ENCODE peak calls at places on chromosome 2, in eight cellular contexts. F, C, T, W, P, N, D and Z are unnamed samples.

GRCh38 chr2:40224321-40224720 is 227.6 kb downstream of the SLC8A1 start:
- DNase-seq in F (no peak), C (no peak), T (no peak), W (peak), P (no peak), N (no peak), D (no peak), Z (no peak)

GRCh38 chr2:85737481-85737880 is 16.3 kb upstream of the ATOH8 start:
- DNase-seq in F (peak), C (peak), T (no peak), W (peak), P (no peak), N (peak), D (no peak), Z (no peak)

GRCh38 chr2:213214209-213214608 is 62.8 kb upstream of the IKZF2 start:
- DNase-seq in F (no peak), C (no peak), T (no peak), W (no peak), P (no peak), N (no peak), D (no peak), Z (no peak)

GRCh38 chr2:143463717-143464116 is 334.5 kb downstream of the ARHGAP15 start:
- DNase-seq in F (no peak), C (no peak), T (no peak), W (no peak), P (no peak), N (no peak), D (no peak), Z (no peak)

GRCh38 chr2:41926614-41927580 is 120.9 kb upstream of the PKDCC start:
- DNase-seq in F (no peak), C (peak), T (no peak), W (peak), P (no peak), N (no peak), D (no peak), Z (no peak)

GRCh38 chr2:47309472-47309951 is 93.4 kb upstream of the MSH2 start:
- DNase-seq in F (no peak), C (no peak), T (no peak), W (no peak), P (no peak), N (no peak), D (no peak), Z (no peak)

GRCh38 chr2:154324601-154325000 is 373.9 kb upstream of the KCNJ3 start:
- DNase-seq in F (no peak), C (no peak), T (no peak), W (no peak), P (no peak), N (no peak), D (no peak), Z (no peak)

GRCh38 chr2:197248001-197248401 is 62.6 kb downstream of the ANKRD44 start:
- DNase-seq in F (no peak), C (no peak), T (no peak), W (no peak), P (no peak), N (no peak), D (no peak), Z (no peak)

GRCh38 chr2:237524631-237525030 is 37.6 kb downstream of the MLPH start:
- DNase-seq in F (no peak), C (no peak), T (no peak), W (peak), P (no peak), N (no peak), D (no peak), Z (no peak)

GRCh38 chr2:11004206-11004605 is 92.5 kb downstream of the KCNF1 start:
- DNase-seq in F (no peak), C (peak), T (no peak), W (no peak), P (no peak), N (no peak), D (no peak), Z (no peak)

DNA sequence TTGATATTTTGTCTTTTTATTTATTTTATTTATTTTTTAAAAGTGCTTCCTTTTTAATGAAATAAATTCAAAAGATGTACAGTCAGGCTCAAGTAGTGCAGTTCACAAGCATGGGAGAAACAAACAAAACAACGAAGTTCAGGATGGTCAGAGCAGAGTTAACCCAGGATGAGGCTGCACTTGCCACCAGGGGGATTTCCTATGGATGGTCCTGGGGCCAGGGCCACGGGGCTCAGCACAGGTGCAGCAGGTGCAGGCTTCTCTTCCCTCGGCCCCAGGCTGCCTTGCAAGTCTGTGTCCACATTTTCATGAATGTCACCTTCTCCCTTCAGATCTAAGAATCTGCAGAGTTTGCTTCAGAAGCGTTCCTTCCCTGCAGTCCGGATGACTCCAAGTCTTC is 76.5 kb downstream of the CDCA7 start:
- DNase-seq in F (no peak), C (no peak), T (no peak), W (no peak), P (no peak), N (no peak), D (no peak), Z (no peak)
- TF ChIP-seq CTCF in F (no peak), C (no peak), T (no peak), W (no peak), P (no peak), N (no peak), D (no peak), Z (no peak)

GRCh38 chr2:37189452-37190153 is 1.1 kb upstream of the SULT6B1 start:
- DNase-seq in F (no peak), C (peak), T (no peak), W (peak), P (no peak), N (no peak), D (no peak), Z (no peak)
- TF ChIP-seq CTCF in F (no peak), C (peak), T (no peak), W (no peak), P (no peak), N (no peak), D (peak), Z (no peak)

GRCh38 chr2:78999410-78999809 is 26.1 kb upstream of the REG3G start:
- DNase-seq in F (no peak), C (peak), T (no peak), W (no peak), P (no peak), N (no peak), D (peak), Z (no peak)
- TF ChIP-seq CTCF in F (peak), C (peak), T (peak), W (peak), P (no peak), N (no peak), D (peak), Z (peak)

GRCh38 chr2:35447210-35447609 is 908.4 kb upstream of the CRIM1 start:
- DNase-seq in F (no peak), C (no peak), T (no peak), W (peak), P (no peak), N (no peak), D (no peak), Z (no peak)
- TF ChIP-seq CTCF in F (no peak), C (no peak), T (no peak), W (no peak), P (no peak), N (no peak), D (no peak), Z (no peak)

GRCh38 chr2:28316546-28317335 is 75.9 kb upstream of the FOSL2 start:
- DNase-seq in F (no peak), C (no peak), T (no peak), W (no peak), P (no peak), N (no peak), D (no peak), Z (no peak)
- TF ChIP-seq CTCF in F (no peak), C (no peak), T (no peak), W (no peak), P (no peak), N (no peak), D (no peak), Z (no peak)

GRCh38 chr2:53021828-53022227 is 745.8 kb upstream of the CHAC2 start:
- DNase-seq in F (no peak), C (no peak), T (no peak), W (no peak), P (no peak), N (no peak), D (no peak), Z (no peak)

GRCh38 chr2:53021285-53021684 is 746.3 kb upstream of the CHAC2 start:
- DNase-seq in F (no peak), C (peak), T (no peak), W (no peak), P (no peak), N (peak), D (no peak), Z (no peak)

DNA sequence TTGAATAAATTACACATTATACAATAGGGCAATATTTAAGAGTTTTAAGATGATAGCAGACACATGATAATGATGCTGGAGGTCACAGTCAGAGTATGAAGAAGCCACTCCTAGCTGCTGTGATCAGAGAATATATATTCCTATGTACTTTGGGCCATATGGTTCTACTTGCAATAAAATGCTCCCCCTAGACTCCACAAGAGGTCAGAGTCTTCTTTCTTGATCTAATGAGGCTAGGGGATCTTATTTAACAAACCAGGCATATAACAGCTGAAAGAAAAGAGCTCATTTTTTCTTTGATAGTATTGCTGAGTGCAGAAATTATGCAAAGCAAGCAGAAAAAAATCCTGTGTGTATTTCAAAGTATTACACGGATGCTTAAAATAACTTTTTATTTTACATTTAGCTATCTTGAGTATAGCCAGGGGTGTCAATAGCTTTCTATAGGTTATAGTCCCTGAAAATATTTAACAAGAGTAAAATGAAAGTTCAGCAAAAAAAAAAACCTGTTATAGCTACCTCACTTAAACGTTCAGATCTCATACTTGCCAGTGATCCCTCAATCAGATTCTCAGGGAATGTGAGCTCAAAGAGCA is 748.7 kb upstream of the CHAC2 start:
- DNase-seq in F (no peak), C (peak), T (no peak), W (no peak), P (no peak), N (no peak), D (no peak), Z (no peak)
- TF ChIP-seq CTCF in F (peak), C (peak), T (no peak), W (peak), P (no peak), N (peak), D (peak), Z (no peak)

DNA sequence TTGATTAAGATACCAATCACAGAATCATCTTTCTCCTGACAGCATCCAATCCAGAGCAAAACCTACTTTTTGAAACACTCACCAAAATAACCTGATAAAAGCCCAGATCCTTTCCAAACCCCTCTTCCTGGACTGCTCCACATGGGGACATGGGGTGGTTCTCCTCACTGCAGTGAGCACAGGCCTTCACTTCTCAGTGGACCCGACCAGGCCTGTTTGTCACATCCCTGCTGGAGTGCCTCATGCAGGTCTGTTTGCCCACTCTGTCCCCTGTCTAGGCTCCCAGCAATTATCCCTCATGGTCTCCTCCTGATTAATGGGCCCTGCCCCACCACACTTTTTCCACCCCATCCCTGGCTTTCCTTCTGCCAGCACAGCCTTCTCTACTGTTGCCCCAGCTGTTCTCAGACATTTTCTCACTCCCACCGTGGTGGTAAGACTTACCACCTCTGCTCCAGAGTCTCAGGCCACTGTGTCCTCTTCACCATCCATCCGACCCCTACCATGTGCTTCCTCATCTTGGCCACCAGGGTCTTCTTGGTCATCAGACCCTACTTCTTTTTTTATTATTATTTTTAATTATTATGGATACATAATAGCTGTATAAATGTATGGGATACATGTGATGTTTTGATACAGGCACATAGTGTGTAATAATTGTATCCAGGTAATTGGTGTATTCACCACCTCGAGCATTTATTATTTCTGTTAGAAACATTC is 21.1 kb downstream of the MRPL30 start:
- DNase-seq in F (no peak), C (no peak), T (no peak), W (no peak), P (no peak), N (no peak), D (no peak), Z (no peak)
- TF ChIP-seq CTCF in F (no peak), C (no peak), T (no peak), W (no peak), P (no peak), N (peak), D (no peak), Z (no peak)